ENCODE peak calls at places on chromosomes 12 and 14, in four cellular contexts. P is gastrocnemius medialis, H is ELR, N is COR-L47. R is an unnamed sample.
A peak's percentile ranks its signal among the peaks of the same experiment; 100 is the strongest.

GRCh38 chr12:106914796-106915634 is 40.7 kb upstream of the TMEM263 start:
- DNase-seq in P (no peak), N (no peak), H (no peak), R (peak; percentile 57)

GRCh38 chr14:100443643-100444042 is 120.5 kb downstream of the SLC25A47 start:
- DNase-seq in N (no peak), P (no peak), H (peak; percentile 75), R (no peak)

GRCh38 chr14:75566321-75566720 is 12.1 kb upstream of the FLVCR2 start:
- DNase-seq in N (no peak), H (peak; percentile 41), P (peak; percentile 41), R (no peak)

GRCh38 chr14:104883681-104884361 is 18.8 kb downstream of the CEP170B start:
- DNase-seq in H (no peak), N (no peak), P (no peak), R (no peak)

GRCh38 chr12:126338031-126338441 is 1272.8 kb downstream of the AACS start:
- DNase-seq in P (no peak), H (no peak), N (no peak), R (no peak)

GRCh38 chr12:94942663-94943062 is 60.8 kb downstream of the NDUFA12 start:
- DNase-seq in N (no peak), H (no peak), P (no peak), R (no peak)

GRCh38 chr14:103110681-103111296 is 12.5 kb upstream of the TNFAIP2 start:
- DNase-seq in N (no peak), P (peak; percentile 67), H (no peak), R (no peak)

GRCh38 chr14:101733211-101733610 is 28.3 kb upstream of the PPP2R5C start:
- DNase-seq in H (peak; percentile 85), N (no peak), P (no peak), R (no peak)

GRCh38 chr12:124740691-124741137 is 123.0 kb downstream of the SCARB1 start:
- DNase-seq in P (peak; percentile 64), N (no peak), H (peak; percentile 68), R (no peak)

GRCh38 chr12:116142936-116143882 is 134.3 kb downstream of the MED13L start:
- DNase-seq in N (no peak), P (no peak), H (peak; percentile 94), R (no peak)

GRCh38 chr14:104926619-104927431 is 2.1 kb downstream of the PLD4 start:
- DNase-seq in H (no peak), N (no peak), P (no peak), R (peak; percentile 94)

GRCh38 chr12:114864688-114865685 is 181.0 kb upstream of the TBX3 start:
- DNase-seq in N (no peak), H (no peak), P (no peak), R (no peak)

GRCh38 chr12:59938190-59938962 is 342.5 kb downstream of the SLC16A7 start:
- DNase-seq in P (no peak), N (no peak), H (no peak), R (no peak)

GRCh38 chr12:107903377-107904061 is 129.0 kb downstream of the ASCL4 start:
- DNase-seq in N (peak; percentile 58), H (no peak), P (no peak), R (peak; percentile 61)

GRCh38 chr12:102371177-102371576 is 109.2 kb downstream of the IGF1 start:
- DNase-seq in H (no peak), N (no peak), P (no peak), R (no peak)

GRCh38 chr12:101323255-101323654 is 43.4 kb downstream of the UTP20 start:
- DNase-seq in H (no peak), N (no peak), P (no peak), R (no peak)

GRCh38 chr12:92547906-92548305 is 154.9 kb upstream of the PLEKHG7 start:
- DNase-seq in N (no peak), H (no peak), P (no peak), R (no peak)

GRCh38 chr14:61107896-61108295 is 126.9 kb downstream of the SLC38A6 start:
- DNase-seq in P (no peak), H (no peak), N (no peak), R (no peak)

GRCh38 chr12:76880156-76881023 is 1.6 kb upstream of the CSRP2 start:
- DNase-seq in H (no peak), P (no peak), N (no peak), R (no peak)

R was measured in GM12864.